ENCODE peak calls at places on chromosomes 11 and 22, in four cellular contexts. V is H1, Q is K562, S is SK-N-SH. W is an unnamed sample.

GRCh38 chr11:57131080-57131790 is 50.5 kb upstream of the LRRC55 start:
- DNase-seq in V (peak), Q (peak), S (peak), W (no peak)

GRCh38 chr11:123429851-123430735 is at the start of gene GRAMD1B:
- DNase-seq in V (peak), Q (no peak), S (peak), W (no peak)

GRCh38 chr22:23823331-23823791 is 15.4 kb downstream of the DERL3 start:
- DNase-seq in V (no peak), Q (no peak), S (no peak), W (no peak)

GRCh38 chr11:112166561-112166960 is 611 bp upstream of the TEX12 start:
- DNase-seq in V (no peak), Q (no peak), S (no peak), W (no peak)

GRCh38 chr22:35313311-35314121 is 13.8 kb downstream of the TOM1 start:
- DNase-seq in V (no peak), Q (no peak), S (no peak), W (no peak)

GRCh38 chr11:129236850-129237249 is 44.7 kb upstream of the ARHGAP32 start:
- DNase-seq in V (no peak), Q (no peak), S (no peak), W (no peak)

GRCh38 chr11:13963949-13964770 is 1.6 kb downstream of the SPON1 start:
- DNase-seq in V (peak), Q (no peak), S (peak), W (no peak)

GRCh38 chr11:69500285-69501120 is 19.0 kb downstream of the LINC01488 start:
- DNase-seq in V (no peak), Q (no peak), S (peak), W (no peak)

GRCh38 chr11:109960831-109961230 is 132.4 kb upstream of the ZC3H12C start:
- DNase-seq in V (no peak), Q (no peak), S (no peak), W (no peak)

GRCh38 chr11:88523362-88524028 is 186.0 kb upstream of the CTSC start:
- DNase-seq in V (no peak), Q (no peak), S (no peak), W (no peak)

GRCh38 chr22:30169002-30169401 is 77.6 kb downstream of the LIF start:
- DNase-seq in V (no peak), Q (no peak), S (no peak), W (no peak)

GRCh38 chr22:36493690-36494110 is 12.3 kb upstream of the TXN2 start:
- DNase-seq in V (no peak), Q (no peak), S (no peak), W (peak)

GRCh38 chr11:84247931-84248330 is 961.8 kb upstream of the CCDC90B start:
- DNase-seq in V (no peak), Q (no peak), S (no peak), W (no peak)

GRCh38 chr11:44304091-44305084 is 5.6 kb downstream of the ALX4 start:
- DNase-seq in V (peak), Q (no peak), S (peak), W (no peak)

GRCh38 chr11:13339196-13340153 is 61.9 kb downstream of the BMAL1 start:
- DNase-seq in V (no peak), Q (no peak), S (no peak), W (no peak)

GRCh38 chr11:66856496-66857233 is at the start of gene LRFN4:
- DNase-seq in V (no peak), Q (peak), S (peak), W (no peak)

GRCh38 chr11:64605248-64605560 is 14.2 kb downstream of the SLC22A12 start:
- DNase-seq in V (no peak), Q (peak), S (no peak), W (no peak)

GRCh38 chr22:50146440-50147228 is 23.9 kb upstream of the PANX2 start:
- DNase-seq in V (no peak), Q (peak), S (peak), W (no peak)

DNA sequence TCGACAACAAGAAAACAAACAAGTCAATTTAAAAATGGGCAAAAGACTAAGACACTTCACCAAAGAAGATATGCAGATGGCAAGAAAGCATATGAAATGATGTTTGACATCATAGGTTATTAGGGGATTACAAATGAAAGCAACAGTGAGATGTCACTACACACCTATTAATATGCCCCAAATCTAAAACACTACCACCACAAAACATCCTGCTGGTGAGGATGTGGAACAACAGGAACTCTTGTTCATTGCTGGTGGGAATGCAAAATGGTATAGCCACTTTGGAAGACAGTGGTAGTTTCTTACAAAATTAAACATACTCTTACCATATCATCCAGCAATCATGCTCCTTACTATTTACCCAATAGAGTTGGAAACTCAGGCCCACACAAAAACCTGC is 29.0 kb downstream of the PRRG4 start:
- DNase-seq in V (no peak), Q (no peak), S (no peak), W (no peak)
- TF ChIP-seq NRF1 in V (no peak), Q (no peak), S (no peak), W (no peak)

GRCh38 chr11:7250166-7250565 is 1.5 kb upstream of the SYT9 start:
- DNase-seq in V (no peak), Q (no peak), S (no peak), W (no peak)

GRCh38 chr11:7246179-7246578 is 5.5 kb upstream of the SYT9 start:
- DNase-seq in V (no peak), Q (no peak), S (no peak), W (no peak)

GRCh38 chr11:7239877-7240276 is 11.8 kb upstream of the SYT9 start:
- DNase-seq in V (no peak), Q (no peak), S (no peak), W (no peak)

GRCh38 chr11:7245341-7245740 is 6.4 kb upstream of the SYT9 start:
- DNase-seq in V (no peak), Q (no peak), S (no peak), W (no peak)
- TF ChIP-seq NRF1 in V (no peak), Q (no peak), S (no peak), W (no peak)

DNA sequence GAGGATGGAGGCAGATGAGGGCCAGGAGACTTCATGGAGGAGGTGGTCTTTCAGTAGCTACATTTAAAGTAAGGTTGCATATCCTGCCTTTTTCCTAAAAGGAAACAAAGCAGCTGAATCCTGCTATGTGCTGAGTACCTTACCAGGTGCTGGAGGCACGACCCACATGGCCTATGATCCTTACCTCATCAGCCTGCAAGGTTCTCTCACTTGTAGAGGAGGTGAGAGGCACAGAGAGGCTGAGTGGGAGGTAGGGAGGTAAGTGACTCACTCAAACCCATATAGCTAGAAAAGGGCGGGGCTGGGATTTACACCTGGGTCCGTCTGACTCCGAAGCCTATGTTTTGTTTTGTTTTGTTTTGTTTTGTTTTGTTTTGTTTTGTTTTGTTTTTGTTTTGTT is 75.8 kb downstream of the BUD13 start:
- DNase-seq in V (peak), Q (no peak), S (no peak), W (no peak)
- TF ChIP-seq NRF1 in V (no peak), Q (no peak), S (no peak), W (no peak)

GRCh38 chr22:38700271-38700788 is 413 bp downstream of the JOSD1 start:
- DNase-seq in V (no peak), Q (no peak), S (peak), W (no peak)
- TF ChIP-seq NRF1 in V (no peak), Q (no peak), S (no peak), W (no peak)

GRCh38 chr11:32704261-32704660 is 90.2 kb downstream of the CCDC73 start:
- DNase-seq in V (no peak), Q (no peak), S (no peak), W (no peak)

GRCh38 chr11:32705309-32706033 is 89.0 kb downstream of the CCDC73 start:
- DNase-seq in V (no peak), Q (no peak), S (no peak), W (no peak)

GRCh38 chr11:32704775-32705174 is 89.7 kb downstream of the CCDC73 start:
- DNase-seq in V (no peak), Q (no peak), S (no peak), W (no peak)

DNA sequence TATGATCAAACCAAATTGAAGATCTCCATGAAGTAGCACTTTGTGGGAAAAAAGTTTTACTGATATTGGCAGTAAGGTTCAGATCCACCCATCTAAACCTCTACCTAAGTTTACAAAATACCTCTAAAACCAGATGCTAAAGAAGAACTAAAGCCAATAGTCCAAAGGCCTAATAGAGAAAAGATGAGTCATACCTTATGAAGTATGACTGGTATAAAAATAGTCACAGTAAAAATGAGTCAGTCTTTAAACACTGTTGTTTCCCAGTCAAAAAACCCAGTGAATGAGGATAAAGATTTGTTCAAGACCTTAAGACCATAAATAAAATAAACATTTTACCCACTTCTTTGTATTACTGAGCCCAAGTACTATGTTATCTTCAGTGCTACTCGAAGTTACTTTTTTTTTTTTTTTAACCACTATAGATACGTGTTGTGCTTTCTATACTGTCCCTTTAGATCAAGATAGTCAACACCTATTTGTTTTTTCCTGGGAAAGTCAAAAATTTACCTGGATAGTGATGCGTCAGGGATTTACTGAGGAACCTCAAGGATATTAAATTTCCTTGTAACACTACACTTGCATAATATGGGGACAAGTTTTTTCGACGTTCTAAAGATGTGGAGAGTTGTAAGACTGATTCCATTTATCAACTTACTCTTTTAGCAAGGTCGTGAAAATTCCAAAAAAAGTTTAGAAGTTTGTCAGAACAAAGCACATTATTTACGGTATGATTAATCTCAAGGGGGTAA is 87.3 kb downstream of the CCDC73 start:
- DNase-seq in V (no peak), Q (no peak), S (no peak), W (peak)
- TF ChIP-seq NRF1 in V (no peak), Q (no peak), S (no peak), W (no peak)

GRCh38 chr22:39429916-39430575 is 26.8 kb upstream of the MGAT3 start:
- DNase-seq in V (no peak), Q (no peak), S (no peak), W (no peak)

GRCh38 chr22:39432361-39432811 is 24.4 kb upstream of the MGAT3 start:
- DNase-seq in V (no peak), Q (no peak), S (no peak), W (no peak)

GRCh38 chr22:39430576-39431150 is 26.1 kb upstream of the MGAT3 start:
- DNase-seq in V (no peak), Q (no peak), S (no peak), W (no peak)

GRCh38 chr22:39431216-39431801 is 25.5 kb upstream of the MGAT3 start:
- DNase-seq in V (no peak), Q (no peak), S (no peak), W (no peak)

DNA sequence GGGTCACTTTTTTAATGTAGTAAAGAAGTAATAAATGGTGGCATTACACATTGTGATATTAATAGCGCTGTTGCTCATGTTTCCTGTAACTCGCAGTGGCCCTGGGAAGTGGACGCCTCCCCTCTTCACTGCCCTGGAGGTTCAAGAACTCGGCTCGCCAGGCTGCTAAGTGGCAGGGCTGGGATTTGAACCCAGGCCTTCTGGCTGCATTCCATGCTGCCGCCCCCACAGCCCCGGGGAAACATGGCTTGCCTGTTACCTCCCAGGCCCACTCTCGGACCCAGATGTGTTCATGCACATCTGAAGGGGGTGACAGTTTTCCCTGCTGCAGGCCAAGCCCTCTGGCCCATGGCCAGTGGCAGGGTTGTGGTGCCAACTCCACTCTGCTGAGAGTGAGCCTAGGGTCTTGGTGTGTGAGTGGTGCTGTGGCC is 25.0 kb upstream of the MGAT3 start:
- DNase-seq in V (no peak), Q (no peak), S (no peak), W (no peak)
- TF ChIP-seq NRF1 in V (no peak), Q (no peak), S (no peak), W (no peak)

GRCh38 chr11:126345759-126346585 is 9.5 kb upstream of the ST3GAL4 start:
- DNase-seq in V (no peak), Q (peak), S (no peak), W (no peak)
- TF ChIP-seq NRF1 in V (no peak), Q (peak), S (no peak), W (no peak)

DNA sequence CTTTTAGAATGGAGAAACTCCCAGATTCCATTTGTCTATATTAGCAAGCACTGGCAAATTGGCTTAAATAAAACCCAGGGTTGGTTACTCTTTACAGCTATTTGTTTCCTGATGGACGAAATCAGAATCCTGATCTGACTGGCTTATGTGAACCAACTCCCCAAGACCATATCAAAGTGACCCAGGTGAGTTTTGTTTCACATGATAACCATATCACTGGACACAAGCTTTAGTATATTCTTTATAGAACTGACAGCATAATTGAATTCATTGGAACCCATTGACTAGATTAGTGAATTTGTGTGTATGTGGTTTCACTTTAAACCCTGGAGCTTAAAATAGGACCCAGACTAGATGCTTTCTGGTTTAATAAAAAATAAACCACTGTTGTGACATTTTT is 39.3 kb downstream of the MCAM start:
- DNase-seq in V (no peak), Q (no peak), S (no peak), W (no peak)
- TF ChIP-seq NRF1 in V (no peak), Q (no peak), S (no peak), W (no peak)

GRCh38 chr22:42962295-42963230 is 52.4 kb downstream of the PACSIN2 start:
- DNase-seq in V (no peak), Q (no peak), S (no peak), W (no peak)

GRCh38 chr22:42967005-42967404 is 47.9 kb downstream of the PACSIN2 start:
- DNase-seq in V (no peak), Q (no peak), S (no peak), W (no peak)

GRCh38 chr22:42966389-42966998 is 48.5 kb downstream of the PACSIN2 start:
- DNase-seq in V (no peak), Q (no peak), S (no peak), W (no peak)

GRCh38 chr22:42963231-42963595 is 51.7 kb downstream of the PACSIN2 start:
- DNase-seq in V (no peak), Q (no peak), S (no peak), W (no peak)

DNA sequence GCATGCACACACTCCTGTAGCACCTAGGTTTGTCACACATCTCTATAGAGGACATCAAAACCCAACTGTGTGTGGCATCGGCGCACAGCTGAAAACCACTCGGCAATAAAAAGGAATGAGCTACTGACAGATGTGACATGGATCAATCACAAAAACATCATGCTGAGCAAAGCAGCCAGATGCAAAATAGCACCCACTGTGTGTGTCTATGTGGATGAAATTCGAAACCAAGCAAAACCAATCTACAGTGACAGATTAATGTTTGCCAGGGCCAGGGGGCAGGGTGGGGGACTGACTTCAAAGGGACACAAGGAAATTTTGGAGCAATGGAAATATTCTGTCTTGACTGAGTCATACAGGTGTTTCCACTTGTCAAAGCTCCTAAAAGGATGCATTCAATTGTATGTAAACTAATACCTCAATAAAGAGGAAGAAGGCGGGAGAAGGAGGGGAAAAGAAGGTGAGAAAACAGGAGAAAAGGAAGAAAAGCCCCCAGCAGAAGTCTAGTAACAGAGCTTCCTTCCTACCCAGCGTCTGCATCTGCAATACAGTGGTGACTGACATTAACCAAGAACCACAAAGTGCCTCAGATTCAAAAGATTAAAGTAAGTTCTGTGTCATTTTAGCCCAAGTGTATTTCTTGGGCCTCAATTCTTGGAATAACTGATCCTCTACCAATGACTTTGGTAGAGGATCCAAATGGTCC is 49.8 kb downstream of the PACSIN2 start:
- DNase-seq in V (no peak), Q (no peak), S (no peak), W (no peak)
- TF ChIP-seq NRF1 in V (no peak), Q (no peak), S (no peak), W (no peak)

GRCh38 chr22:19723990-19724827 is 870 bp downstream of the GP1BB start:
- DNase-seq in V (peak), Q (peak), S (no peak), W (no peak)
- TF ChIP-seq NRF1 in V (no peak), Q (peak), S (no peak), W (no peak)

W was measured in GM12878.